ENCODE peak calls at places on chromosomes 7 and 10, in seven cellular contexts. D is choroid plexus epithelial cell; O is stimulated activated CD4-positive, alpha-beta T cell treated with anti-CD3 and anti-CD28 coated beads, Interleukin-1b, Interleukin-23, amount 100 ng/mL, for 4 hours; S is activated CD4-positive, alpha-beta T cell treated with anti-CD3 and anti-CD28 coated beads, Interleukin-2, amount 50 U/mL, for 24 hours; H is EH; I is natural killer cell treated with Interleukin-12 subunit alpha and Interleukin-12 subunit beta and Interleukin-15 and Interleukin-18, amount 100 ng/mL, for 72 hours; Q is fibroblast of gingiva. T is an unnamed sample.

GRCh38 chr7:2405201-2405600 is 1.8 kb downstream of the CHST12 start:
- DNase-seq in D (no peak), O (no peak), Q (no peak), H (no peak), I (no peak), S (no peak), T (no peak)

GRCh38 chr10:72746606-72747357 is 54.8 kb downstream of the MCU start:
- DNase-seq in I (no peak), Q (no peak), D (no peak), H (no peak), O (no peak), S (no peak), T (no peak)

GRCh38 chr7:71718563-71718962 is 586.6 kb downstream of the GALNT17 start:
- DNase-seq in D (peak; percentile 3), O (no peak), I (no peak), Q (no peak), H (no peak), S (no peak), T (no peak)

GRCh38 chr10:79167537-79167936 is 98.8 kb downstream of the ZMIZ1 start:
- DNase-seq in I (no peak), S (no peak), D (no peak), O (no peak), Q (no peak), H (no peak), T (no peak)

GRCh38 chr7:101580596-101580995 is 48.5 kb downstream of the MYL10 start:
- DNase-seq in H (no peak), Q (no peak), D (no peak), I (no peak), O (no peak), S (no peak), T (no peak)

GRCh38 chr7:94133460-94133859 is 129.3 kb upstream of the BET1 start:
- DNase-seq in Q (peak; percentile 21), O (no peak), H (peak; percentile 50), D (peak; percentile 71), S (no peak), I (no peak), T (no peak)

GRCh38 chr7:92634125-92634710 is 44.0 kb upstream of the FAM133B start:
- DNase-seq in H (peak; percentile 19), I (no peak), S (no peak), Q (no peak), D (no peak), O (no peak), T (no peak)

GRCh38 chr7:129149546-129149945 is 5.0 kb downstream of the TSPAN33 start:
- DNase-seq in O (no peak), S (no peak), H (no peak), I (no peak), D (no peak), Q (no peak), T (no peak)

GRCh38 chr7:44155191-44156185 is 14.4 kb upstream of the MYL7 start:
- DNase-seq in I (peak; percentile 12), H (no peak), O (no peak), Q (no peak), D (no peak), S (no peak), T (no peak)

GRCh38 chr7:101903505-101903849 is 86.1 kb downstream of the CUX1 start:
- DNase-seq in I (peak; percentile 15), D (no peak), H (no peak), Q (no peak), S (no peak), O (no peak), T (no peak)

GRCh38 chr7:42017356-42017986 is 219.5 kb downstream of the GLI3 start:
- DNase-seq in D (peak; percentile 9), S (no peak), O (no peak), I (no peak), H (no peak), Q (no peak), T (no peak)

GRCh38 chr10:127774771-127775559 is 38.0 kb downstream of the FOXI2 start:
- DNase-seq in I (no peak), S (no peak), Q (no peak), D (no peak), O (no peak), H (no peak), T (no peak)

GRCh38 chr7:133345690-133346421 is 93.0 kb downstream of the EXOC4 start:
- DNase-seq in D (no peak), H (no peak), Q (no peak), I (no peak), S (no peak), O (no peak), T (no peak)

GRCh38 chr7:4030346-4030745 is 651.7 kb upstream of the FOXK1 start:
- DNase-seq in Q (no peak), H (no peak), I (no peak), O (no peak), S (no peak), D (no peak), T (no peak)

GRCh38 chr7:73941836-73942551 is 81.0 kb downstream of the TMEM270 start:
- DNase-seq in O (no peak), S (no peak), Q (peak; percentile 80), H (peak; percentile 62), D (no peak), I (no peak), T (no peak)

GRCh38 chr10:90344226-90344625 is 513.6 kb downstream of the HTR7 start:
- DNase-seq in D (no peak), H (no peak), S (no peak), O (no peak), I (no peak), Q (no peak), T (no peak)

GRCh38 chr10:13439771-13440708 is 88.8 kb downstream of the BEND7 start:
- DNase-seq in Q (no peak), O (peak; percentile 53), D (peak; percentile 37), I (peak; percentile 70), S (peak; percentile 44), H (peak; percentile 46), T (peak; percentile 55)

GRCh38 chr10:104659809-104660208 is 18.7 kb downstream of the SORCS3 start:
- DNase-seq in I (no peak), S (no peak), H (no peak), Q (no peak), D (no peak), O (no peak), T (no peak)

GRCh38 chr7:132966731-132967130 is 115.2 kb downstream of the CHCHD3 start:
- DNase-seq in H (peak; percentile 60), I (no peak), D (no peak), O (no peak), S (no peak), Q (peak; percentile 21), T (no peak)

GRCh38 chr7:146510088-146510680 is 393.6 kb downstream of the CNTNAP2 start:
- DNase-seq in Q (no peak), I (no peak), H (no peak), S (no peak), O (no peak), D (no peak), T (no peak)

GRCh38 chr10:100009283-100009792 is 409 bp downstream of the DNMBP start:
- DNase-seq in I (no peak), Q (peak; percentile 44), S (no peak), O (no peak), D (peak; percentile 56), H (no peak), T (no peak)

GRCh38 chr10:114714281-114714741 is 56.2 kb upstream of the ABLIM1 start:
- DNase-seq in D (peak; percentile 94), I (no peak), Q (peak; percentile 86), H (peak; percentile 95), O (no peak), S (no peak), T (no peak)

GRCh38 chr7:148483515-148483914 is 107.1 kb upstream of the C7orf33 start:
- DNase-seq in Q (no peak), O (no peak), D (no peak), I (no peak), S (no peak), H (no peak), T (no peak)

GRCh38 chr10:119368991-119369869 is 161.9 kb downstream of the GRK5 start:
- DNase-seq in D (peak; percentile 18), I (no peak), H (no peak), Q (peak; percentile 66), S (no peak), O (no peak), T (no peak)

GRCh38 chr10:13184726-13185514 is 23.6 kb downstream of the MCM10 start:
- DNase-seq in I (no peak), S (no peak), Q (no peak), D (no peak), H (no peak), O (no peak), T (no peak)

GRCh38 chr7:158166386-158167340 is 421.0 kb downstream of the PTPRN2 start:
- DNase-seq in I (no peak), D (no peak), Q (no peak), S (no peak), H (no peak), O (no peak), T (no peak)

T was measured in CD14-positive monocyte.